ENCODE peak calls at places on chromosomes 1 and 21, in eight cellular contexts. K is Peyer's patch; V is pancreas; C is Daoy; F is body of pancreas; P is SHP77 treated with DMSO at 0.1 percent for 48 hours; Q is GM04504; N is activated naive CD8-positive, alpha-beta T cell treated with anti-CD3 and anti-CD28 coated beads for 36 hours. M is an unnamed sample.

GRCh38 chr1:159775716-159776115 is 5.0 kb upstream of the DUSP23 start:
- DNase-seq in K (no peak), V (no peak), C (no peak), F (no peak), P (no peak), Q (no peak), N (no peak), M (no peak)

GRCh38 chr21:44018813-44019567 is 6.9 kb downstream of the TRAPPC10 start:
- DNase-seq in K (no peak), V (no peak), C (no peak), F (no peak), P (no peak), Q (no peak), N (no peak), M (no peak)

GRCh38 chr1:22508991-22509390 is 54.3 kb upstream of the EPHA8 start:
- DNase-seq in K (no peak), V (no peak), C (no peak), F (no peak), P (no peak), Q (no peak), N (no peak), M (no peak)

GRCh38 chr1:24186993-24187790 is at the start of gene IFNLR1:
- DNase-seq in K (peak; percentile 87), V (peak; percentile 68), C (peak; percentile 63), F (peak; percentile 89), P (no peak), Q (no peak), N (peak; percentile 88), M (peak; percentile 87)

GRCh38 chr21:33121715-33122475 is 52.0 kb downstream of the OLIG1 start:
- DNase-seq in K (no peak), V (no peak), C (peak; percentile 64), F (no peak), P (no peak), Q (peak; percentile 3), N (no peak), M (no peak)

GRCh38 chr1:43205671-43206070 is 33.5 kb downstream of the CFAP57 start:
- DNase-seq in K (no peak), V (no peak), C (peak; percentile 64), F (no peak), P (no peak), Q (no peak), N (no peak), M (no peak)

GRCh38 chr1:91398291-91398690 is 6.3 kb downstream of the HFM1 start:
- DNase-seq in K (no peak), V (no peak), C (no peak), F (no peak), P (no peak), Q (no peak), N (no peak), M (no peak)

GRCh38 chr1:6396998-6397397 is 3.4 kb upstream of the ACOT7 start:
- DNase-seq in K (no peak), V (no peak), C (no peak), F (no peak), P (no peak), Q (no peak), N (no peak), M (no peak)

GRCh38 chr1:53061123-53061858 is 722 bp upstream of the PODN start:
- DNase-seq in K (peak; percentile 50), V (no peak), C (no peak), F (no peak), P (no peak), Q (no peak), N (no peak), M (no peak)

GRCh38 chr1:19606817-19607706 is 37.0 kb upstream of the NBL1 start:
- DNase-seq in K (no peak), V (no peak), C (no peak), F (no peak), P (no peak), Q (no peak), N (peak; percentile 70), M (no peak)

GRCh38 chr1:24586970-24587820 is 31.3 kb downstream of the NCMAP start:
- DNase-seq in K (no peak), V (peak; percentile 56), C (peak; percentile 52), F (peak; percentile 59), P (peak; percentile 53), Q (peak; percentile 27), N (peak; percentile 40), M (peak; percentile 22)

GRCh38 chr1:89644119-89644814 is 11.3 kb downstream of the LRRC8C start:
- DNase-seq in K (no peak), V (no peak), C (no peak), F (no peak), P (no peak), Q (no peak), N (no peak), M (no peak)